ENCODE peak calls at places on chromosome 12, in eight cellular contexts. G is uterus; L is lung; S is neuronal stem cell; N is aorta; H is mammary epithelial cell; M is CD4-positive, CD25-positive, alpha-beta regulatory T cell; U is upper lobe of right lung. R is an unnamed sample. For H3K4me1, the result is how much of the 10 kb centered on the place peaks cover.

GRCh38 chr12:89859513-89860220 is 151.0 kb upstream of the ATP2B1 start:
- DNase-seq in G (no peak), H (peak), S (no peak), L (no peak), U (no peak), M (peak), N (no peak), R (peak)

GRCh38 chr12:120468846-120469449 is 600 bp downstream of the SRSF9 start:
- DNase-seq in H (no peak), N (peak), G (peak), L (peak), S (peak), M (no peak), U (peak), R (no peak)

GRCh38 chr12:87157791-87158190 is 871.4 kb downstream of the C12orf50 start:
- DNase-seq in M (no peak), H (peak), S (no peak), N (peak), U (no peak), L (no peak), G (no peak), R (no peak)

GRCh38 chr12:33795536-33795935 is 226.8 kb upstream of the ALG10 start:
- DNase-seq in H (peak), S (no peak), G (no peak), M (no peak), L (no peak), N (no peak), U (no peak), R (no peak)

GRCh38 chr12:115294443-115295133 is 610.6 kb upstream of the TBX3 start:
- DNase-seq in G (peak), N (no peak), S (no peak), L (no peak), M (no peak), U (no peak), H (peak), R (no peak)

GRCh38 chr12:87171356-87171755 is 857.8 kb downstream of the C12orf50 start:
- DNase-seq in G (no peak), N (no peak), U (no peak), L (no peak), H (no peak), S (no peak), M (no peak), R (no peak)

GRCh38 chr12:65414526-65414925 is 136.0 kb downstream of the MSRB3 start:
- DNase-seq in N (no peak), S (no peak), L (no peak), G (no peak), H (no peak), U (no peak), M (no peak), R (no peak)

GRCh38 chr12:27340971-27341370 is 8.3 kb downstream of the BMAL2 start:
- DNase-seq in M (no peak), G (no peak), L (no peak), U (no peak), H (no peak), N (no peak), S (no peak), R (no peak)

GRCh38 chr12:9083793-9084192 is 31.9 kb downstream of the A2M start:
- DNase-seq in U (no peak), G (no peak), M (no peak), N (no peak), H (no peak), S (no peak), L (no peak), R (no peak)

GRCh38 chr12:15427913-15428312 is 105.6 kb downstream of the PTPRO start:
- DNase-seq in H (no peak), S (no peak), U (no peak), N (no peak), L (no peak), M (no peak), G (no peak), R (no peak)

GRCh38 chr12:47551426-47551851 is 154.4 kb downstream of the RPAP3 start:
- DNase-seq in M (no peak), G (no peak), H (peak), U (no peak), S (no peak), N (no peak), L (no peak), R (no peak)

GRCh38 chr12:53213348-53213747 is 6.3 kb upstream of the ITGB7 start:
- DNase-seq in N (peak), M (peak), S (peak), H (no peak), G (peak), L (peak), U (peak), R (peak)

GRCh38 chr12:5437657-5438056 is 5.7 kb downstream of the NTF3 start:
- DNase-seq in G (no peak), L (no peak), U (no peak), S (no peak), N (no peak), M (no peak), H (no peak), R (no peak)

GRCh38 chr12:64461634-64462414 is 9.9 kb downstream of the TBK1 start:
- DNase-seq in N (no peak), G (no peak), S (no peak), M (no peak), L (no peak), U (no peak), H (peak), R (no peak)

GRCh38 chr12:129825316-129825715 is 78.5 kb downstream of the TMEM132D start:
- DNase-seq in U (no peak), G (no peak), M (no peak), S (no peak), L (no peak), H (no peak), N (no peak), R (no peak)

GRCh38 chr12:19799216-19799615 is 359.9 kb downstream of the AEBP2 start:
- DNase-seq in H (peak), S (no peak), M (no peak), L (no peak), G (no peak), N (no peak), U (no peak), R (no peak)

GRCh38 chr12:98456583-98457573 is 58.5 kb upstream of the TMPO start:
- DNase-seq in N (peak), H (peak), L (no peak), U (peak), G (no peak), S (peak), M (no peak), R (peak)

GRCh38 chr12:11719678-11720099 is 70.2 kb downstream of the ETV6 start:
- DNase-seq in L (peak), N (peak), M (no peak), U (peak), G (no peak), S (no peak), H (peak), R (no peak)

GRCh38 chr12:53798575-53798974 is 46.8 kb upstream of the CISTR start:
- DNase-seq in U (no peak), S (no peak), M (no peak), N (no peak), G (no peak), H (peak), L (no peak), R (no peak)

GRCh38 chr12:93698307-93699092 is 21.3 kb downstream of the CRADD start:
- DNase-seq in L (no peak), G (peak), S (no peak), N (no peak), U (no peak), H (no peak), M (no peak), R (no peak)

GRCh38 chr12:45089417-45089816 is 38.5 kb upstream of the DBX2 start:
- DNase-seq in N (no peak), G (no peak), U (no peak), L (no peak), M (no peak), H (no peak), S (no peak), R (no peak)

GRCh38 chr12:116319851-116320621 is 42.5 kb upstream of the MED13L start:
- DNase-seq in H (peak), S (no peak), M (no peak), N (no peak), U (no peak), L (no peak), G (peak), R (no peak)

GRCh38 chr12:75000120-75000519 is 209.5 kb downstream of the KCNC2 start:
- DNase-seq in S (no peak), M (no peak), N (no peak), G (no peak), U (no peak), H (no peak), L (no peak), R (no peak)
- H3K4me1 ChIP-seq in S (under half), M (under half), N (under half), G (under half), U (under half), H (under half), L (under half), R (under half)

GRCh38 chr12:41663487-41664258 is 475.6 kb downstream of the PDZRN4 start:
- DNase-seq in M (no peak), H (peak), S (peak), U (no peak), G (no peak), L (no peak), N (no peak), R (no peak)
- H3K27ac ChIP-seq in M (no peak), H (no peak), S (no peak), U (no peak), G (no peak), L (no peak), N (no peak), R (no peak)

GRCh38 chr12:62726471-62726980 is 208.4 kb downstream of the PPM1H start:
- DNase-seq in U (no peak), H (no peak), S (no peak), L (no peak), N (no peak), M (no peak), G (no peak), R (no peak)

GRCh38 chr12:62724285-62724684 is 210.7 kb downstream of the PPM1H start:
- DNase-seq in G (no peak), U (no peak), N (no peak), L (no peak), H (no peak), M (no peak), S (no peak), R (no peak)

GRCh38 chr12:62725781-62726180 is 209.2 kb downstream of the PPM1H start:
- DNase-seq in M (no peak), N (no peak), L (no peak), G (no peak), H (peak), S (no peak), U (no peak), R (no peak)

GRCh38 chr12:62722971-62723680 is 211.8 kb downstream of the PPM1H start:
- DNase-seq in G (no peak), S (no peak), U (no peak), L (no peak), M (no peak), N (no peak), H (no peak), R (no peak)

DNA sequence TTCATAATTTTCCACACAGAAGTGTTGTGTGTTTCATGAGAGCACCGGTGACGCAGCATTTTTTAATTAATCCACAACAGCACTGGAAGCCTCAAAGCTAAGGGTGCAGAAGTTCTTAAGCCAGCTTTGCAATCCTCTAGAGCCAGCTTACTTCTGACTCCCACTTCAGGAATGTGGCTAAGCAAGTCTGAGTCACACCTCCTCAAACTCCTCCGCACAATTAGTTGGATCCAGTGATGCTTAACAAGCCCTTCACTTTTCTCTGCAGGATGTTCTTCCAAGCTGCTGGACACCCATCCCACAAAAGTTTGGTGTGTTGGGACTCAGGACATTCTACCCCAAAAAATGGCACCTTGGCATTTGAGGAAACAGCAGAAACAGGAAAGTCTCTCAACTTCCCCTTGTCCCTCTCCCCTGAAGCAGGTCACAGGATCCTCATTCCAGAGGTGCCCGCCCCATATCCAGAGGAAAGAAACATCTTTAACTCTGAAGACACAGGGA is 210.0 kb downstream of the PPM1H start:
- DNase-seq in U (no peak), N (no peak), L (peak), M (no peak), G (peak), S (peak), H (peak), R (peak)
- H3K4me1 ChIP-seq in U (under half), N (under half), L (under half), M (under half), G (under half), S (under half), H (under half), R (under half)

GRCh38 chr12:3901116-3901515 is 27.9 kb upstream of the PARP11 start:
- DNase-seq in S (no peak), U (no peak), N (no peak), G (no peak), L (no peak), H (no peak), M (no peak), R (no peak)

GRCh38 chr12:3904999-3905398 is 31.8 kb upstream of the PARP11 start:
- DNase-seq in U (no peak), H (no peak), S (no peak), M (no peak), N (no peak), G (no peak), L (no peak), R (no peak)

GRCh38 chr12:3905664-3906063 is 32.5 kb upstream of the PARP11 start:
- DNase-seq in G (no peak), N (no peak), U (no peak), M (no peak), S (no peak), H (no peak), L (no peak), R (no peak)
- H3K27ac ChIP-seq in G (no peak), N (no peak), U (no peak), M (no peak), S (no peak), H (no peak), L (no peak), R (no peak)

GRCh38 chr12:54977155-54977554 is 7.4 kb downstream of the TESPA1 start:
- DNase-seq in L (no peak), N (no peak), G (no peak), U (no peak), M (no peak), H (peak), S (no peak), R (no peak)

GRCh38 chr12:54970741-54971140 is 13.8 kb downstream of the TESPA1 start:
- DNase-seq in M (no peak), L (no peak), N (no peak), H (no peak), S (no peak), U (no peak), G (no peak), R (no peak)

GRCh38 chr12:54975875-54976274 is 8.7 kb downstream of the TESPA1 start:
- DNase-seq in G (no peak), N (no peak), U (no peak), M (no peak), H (no peak), L (no peak), S (no peak), R (peak)

GRCh38 chr12:54975272-54975671 is 9.3 kb downstream of the TESPA1 start:
- DNase-seq in L (no peak), N (no peak), S (no peak), H (no peak), U (no peak), M (no peak), G (no peak), R (no peak)

GRCh38 chr12:54974281-54974680 is 10.3 kb downstream of the TESPA1 start:
- DNase-seq in U (no peak), G (no peak), N (no peak), L (no peak), H (no peak), S (no peak), M (no peak), R (no peak)
- H3K4me1 ChIP-seq in U (under half), G (under half), N (under half), L (under half), H (under half), S (under half), M (under half), R (under half)

GRCh38 chr12:124440031-124440626 is 127.3 kb downstream of the NCOR2 start:
- DNase-seq in H (no peak), L (no peak), G (no peak), M (no peak), N (no peak), S (no peak), U (no peak), R (no peak)
- H3K27ac ChIP-seq in H (no peak), L (peak), G (peak), M (no peak), N (no peak), S (no peak), U (peak), R (peak)

R was measured in small intestine.